ENCODE peak calls at places on chromosomes 12 and 14, in seven cellular contexts. Y is T follicular helper cell; Z is NCI-H1105; Q is GM23248; F is cardiac fibroblast; G is stimulated activated CD4-positive, alpha-beta T cell treated with anti-CD3 and anti-CD28 coated beads, Interleukin-4, amount 100 ng/mL, for 1 hour; B is astrocyte of the spinal cord. O is an unnamed sample.

GRCh38 chr12:56221233-56221756 is 427 bp downstream of the RNF41 start:
- DNase-seq in Y (no peak), Z (peak), Q (peak), F (peak), G (no peak), B (peak), O (no peak)

GRCh38 chr12:74891276-74891675 is 318.4 kb downstream of the KCNC2 start:
- DNase-seq in Y (no peak), Z (no peak), Q (no peak), F (no peak), G (no peak), B (no peak), O (no peak)

GRCh38 chr12:127416796-127417195 is 850.2 kb upstream of the TMEM132C start:
- DNase-seq in Y (no peak), Z (no peak), Q (peak), F (no peak), G (no peak), B (peak), O (no peak)

GRCh38 chr14:23093104-23093503 is 1.8 kb downstream of the ACIN1 start:
- DNase-seq in Y (no peak), Z (no peak), Q (no peak), F (no peak), G (no peak), B (no peak), O (no peak)

GRCh38 chr12:77697126-77697525 is 133.6 kb upstream of the NAV3 start:
- DNase-seq in Y (no peak), Z (no peak), Q (peak), F (no peak), G (no peak), B (no peak), O (no peak)

GRCh38 chr12:88298014-88298682 is 156.0 kb downstream of the TMTC3 start:
- DNase-seq in Y (no peak), Z (no peak), Q (peak), F (peak), G (no peak), B (peak), O (no peak)

GRCh38 chr12:31828057-31828456 is 99.2 kb upstream of the AMN1 start:
- DNase-seq in Y (no peak), Z (no peak), Q (no peak), F (no peak), G (no peak), B (no peak), O (no peak)

GRCh38 chr12:46915861-46916260 is 90.1 kb upstream of the SLC38A4 start:
- DNase-seq in Y (no peak), Z (no peak), Q (peak), F (peak), G (no peak), B (no peak), O (no peak)

GRCh38 chr14:91158091-91158790 is 44.4 kb downstream of the DGLUCY start:
- DNase-seq in Y (no peak), Z (peak), Q (no peak), F (no peak), G (no peak), B (no peak), O (no peak)

GRCh38 chr12:120463712-120464111 is 5.8 kb downstream of the SRSF9 start:
- DNase-seq in Y (no peak), Z (no peak), Q (no peak), F (no peak), G (no peak), B (no peak), O (no peak)

GRCh38 chr14:65303185-65303901 is 109.2 kb upstream of the FUT8 start:
- DNase-seq in Y (no peak), Z (no peak), Q (peak), F (peak), G (no peak), B (peak), O (no peak)

GRCh38 chr14:73455294-73455693 is 3.1 kb downstream of the NUMB start:
- DNase-seq in Y (no peak), Z (no peak), Q (no peak), F (no peak), G (no peak), B (no peak), O (no peak)